ENCODE peak calls at places on chromosomes 6 and 20, in four cellular contexts. G is psoas muscle; S is CD8-positive, alpha-beta T cell; Y is ovary. U is an unnamed sample.
A peak's percentile ranks its signal among the peaks of the same experiment; 100 is the strongest.

GRCh38 chr20:11373391-11373790 is 544.3 kb upstream of the BTBD3 start:
- DNase-seq in G (peak; percentile 68), S (no peak), Y (peak; percentile 57), U (no peak)

GRCh38 chr6:57123111-57123510 is 33.1 kb downstream of the ZNF451 start:
- DNase-seq in G (no peak), S (no peak), Y (no peak), U (no peak)

GRCh38 chr20:24102290-24102689 is 113.7 kb upstream of the GGTLC1 start:
- DNase-seq in G (no peak), S (peak; percentile 21), Y (no peak), U (peak; percentile 47)

GRCh38 chr20:38001173-38001875 is 31.9 kb downstream of the TTI1 start:
- DNase-seq in G (no peak), S (no peak), Y (no peak), U (no peak)

GRCh38 chr20:59993736-59994484 is 35.7 kb downstream of the CDH26 start:
- DNase-seq in G (no peak), S (no peak), Y (no peak), U (no peak)

GRCh38 chr6:1497593-1498105 is 108.3 kb downstream of the FOXF2 start:
- DNase-seq in G (no peak), S (no peak), Y (peak; percentile 91), U (no peak)

GRCh38 chr20:5526516-5526915 is 209.8 kb upstream of the PROKR2 start:
- DNase-seq in G (no peak), S (no peak), Y (no peak), U (no peak)

GRCh38 chr20:37364013-37364926 is 18.3 kb downstream of the SRC start:
- DNase-seq in G (no peak), S (no peak), Y (peak; percentile 21), U (no peak)

GRCh38 chr6:37103169-37104039 is 66.5 kb upstream of the PIM1 start:
- DNase-seq in G (peak; percentile 92), S (no peak), Y (peak; percentile 57), U (peak; percentile 61)

GRCh38 chr6:184161-184695 is 108.1 kb upstream of the DUSP22 start:
- DNase-seq in G (no peak), S (no peak), Y (no peak), U (no peak)

GRCh38 chr6:122752990-122753687 is 26.4 kb upstream of the FABP7 start:
- DNase-seq in G (no peak), S (no peak), Y (no peak), U (no peak)

GRCh38 chr6:113570651-113571050 is 286.5 kb upstream of the MARCKS start:
- DNase-seq in G (no peak), S (no peak), Y (no peak), U (no peak)

GRCh38 chr6:69138893-69139494 is 503.9 kb downstream of the ADGRB3 start:
- DNase-seq in G (no peak), S (no peak), Y (no peak), U (no peak)

GRCh38 chr20:24746351-24746685 is 202.8 kb upstream of the CST7 start:
- DNase-seq in G (no peak), S (no peak), Y (no peak), U (peak; percentile 26)

GRCh38 chr6:76790045-76790796 is 673.1 kb downstream of the HTR1B start:
- DNase-seq in G (no peak), S (no peak), Y (no peak), U (no peak)

GRCh38 chr6:47075741-47076421 is 33.7 kb upstream of the ADGRF1 start:
- DNase-seq in G (no peak), S (no peak), Y (no peak), U (no peak)

GRCh38 chr6:131532476-131533108 is 40.4 kb upstream of the ARG1 start:
- DNase-seq in G (no peak), S (peak; percentile 12), Y (no peak), U (no peak)

GRCh38 chr6:165974817-165975216 is 192.8 kb downstream of the TBXT start:
- DNase-seq in G (no peak), S (no peak), Y (no peak), U (no peak)

GRCh38 chr20:22974354-22974753 is 60.8 kb upstream of the SSTR4 start:
- DNase-seq in G (no peak), S (no peak), Y (no peak), U (peak; percentile 13)

GRCh38 chr6:43785220-43785752 is 15.3 kb downstream of the VEGFA start:
- DNase-seq in G (no peak), S (no peak), Y (no peak), U (no peak)

GRCh38 chr6:19834858-19835257 is 2.3 kb upstream of the ID4 start:
- DNase-seq in G (no peak), S (no peak), Y (no peak), U (no peak)

GRCh38 chr6:107386340-107386739 is 73.0 kb downstream of the PDSS2 start:
- DNase-seq in G (no peak), S (no peak), Y (no peak), U (no peak)

GRCh38 chr6:112415366-112415765 is 68.2 kb downstream of the RFPL4B start:
- DNase-seq in G (no peak), S (no peak), Y (no peak), U (no peak)

GRCh38 chr20:43776691-43777090 is 49.9 kb upstream of the GTSF1L start:
- DNase-seq in G (no peak), S (no peak), Y (no peak), U (no peak)

GRCh38 chr6:56757585-56757984 is 114.9 kb upstream of the DST start:
- DNase-seq in G (no peak), S (no peak), Y (no peak), U (peak; percentile 51)

GRCh38 chr6:149896491-149896890 is 1.4 kb downstream of the RAET1E start:
- DNase-seq in G (no peak), S (no peak), Y (peak; percentile 29), U (no peak)

GRCh38 chr20:49389854-49390253 is 92.6 kb downstream of the KCNB1 start:
- DNase-seq in G (no peak), S (no peak), Y (no peak), U (no peak)

GRCh38 chr6:129488313-129488712 is 221.7 kb downstream of the ARHGAP18 start:
- DNase-seq in G (no peak), S (no peak), Y (no peak), U (no peak)

GRCh38 chr6:19024737-19025136 is 637.6 kb downstream of the RNF144B start:
- DNase-seq in G (no peak), S (no peak), Y (no peak), U (peak; percentile 53)

GRCh38 chr6:56593801-56594318 is 48.8 kb downstream of the DST start:
- DNase-seq in G (no peak), S (no peak), Y (no peak), U (no peak)

GRCh38 chr20:62288535-62289105 is 14.2 kb upstream of the ADRM1 start:
- DNase-seq in G (no peak), S (no peak), Y (no peak), U (no peak)

GRCh38 chr20:19928379-19929360 is 88.5 kb upstream of the NAA20 start:
- DNase-seq in G (no peak), S (no peak), Y (no peak), U (no peak)

GRCh38 chr6:136927313-136927712 is 5.2 kb downstream of the SLC35D3 start:
- DNase-seq in G (no peak), S (peak; percentile 5), Y (no peak), U (no peak)

DNA sequence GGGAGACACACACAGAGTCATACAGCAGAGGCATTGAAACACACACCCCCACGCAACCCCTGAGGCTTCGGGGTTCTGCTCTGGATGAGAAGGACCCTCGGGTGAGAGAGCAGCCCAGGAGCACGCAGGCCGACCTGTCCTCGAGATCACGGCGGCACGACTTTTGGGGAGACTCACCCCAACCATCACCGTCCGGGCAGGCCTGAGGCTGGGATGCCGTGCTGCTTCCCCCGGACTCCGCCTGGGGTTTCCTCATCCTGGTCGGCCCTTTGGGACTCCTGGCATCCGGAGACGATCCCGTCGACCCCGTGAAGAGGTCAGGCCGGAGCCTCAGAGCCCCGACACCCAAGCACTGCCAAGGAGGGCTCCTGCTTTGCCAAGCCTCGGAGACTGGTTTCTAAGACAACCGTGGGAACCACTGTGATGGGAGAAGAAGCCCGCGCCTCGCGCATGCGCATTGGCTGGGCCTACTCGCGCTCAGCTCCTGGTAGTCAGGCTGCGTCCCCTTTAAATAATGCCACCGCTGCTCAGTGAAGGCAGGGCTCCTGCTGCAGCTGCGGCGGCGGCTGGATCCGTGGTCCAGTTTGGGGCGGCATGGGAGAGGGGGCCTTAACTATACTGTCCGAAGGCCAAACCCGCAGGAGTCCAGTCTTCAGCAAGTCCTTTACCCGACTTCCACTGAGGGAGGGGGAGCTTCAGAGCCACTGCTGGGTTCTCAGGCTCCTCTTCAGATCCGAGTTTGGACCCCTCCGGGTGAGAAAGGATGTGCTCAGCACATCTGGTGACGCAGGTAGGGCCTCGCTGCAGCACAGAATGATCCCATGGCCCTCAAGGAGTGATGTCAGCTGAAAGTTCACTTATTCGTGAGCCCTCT is 171.4 kb upstream of the ZNF337 start:
- DNase-seq in G (peak; percentile 91), S (peak; percentile 55), Y (peak; percentile 75), U (no peak)
- H3K27me3 ChIP-seq in G (no peaks in the 10 kb centered on the region), S (no peaks in the 10 kb centered on the region), Y (no peaks in the 10 kb centered on the region), U (no peaks in the 10 kb centered on the region)

DNA sequence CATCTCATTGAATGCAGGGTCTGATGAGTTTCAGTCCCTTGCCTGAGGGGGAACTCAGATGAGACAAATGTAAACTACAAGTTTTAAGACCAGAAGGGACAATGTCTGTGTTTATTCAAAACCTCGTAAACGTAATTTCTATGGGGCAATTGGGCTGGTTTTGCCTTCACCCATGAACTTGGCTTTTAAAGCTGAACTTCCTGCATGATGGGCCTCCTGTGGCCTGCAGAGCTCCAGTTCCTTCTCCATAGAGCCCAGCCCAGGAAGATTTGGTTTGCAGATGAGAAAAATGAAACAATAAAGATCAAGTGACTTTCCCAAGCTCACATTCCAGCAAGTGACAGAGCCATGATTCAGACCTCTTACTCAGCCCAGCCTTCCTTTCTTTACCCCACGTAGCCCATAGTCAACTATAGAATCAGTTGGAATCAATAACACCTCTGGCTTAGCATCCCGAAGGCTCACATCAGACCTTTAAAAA is 612.3 kb downstream of the UTRN start:
- DNase-seq in G (no peak), S (no peak), Y (no peak), U (no peak)
- H3K4me1 ChIP-seq in G (no peaks in the 10 kb centered on the region), S (no peaks in the 10 kb centered on the region), Y (no peaks in the 10 kb centered on the region), U (peaks cover 8% of the 10 kb centered on the region)

DNA sequence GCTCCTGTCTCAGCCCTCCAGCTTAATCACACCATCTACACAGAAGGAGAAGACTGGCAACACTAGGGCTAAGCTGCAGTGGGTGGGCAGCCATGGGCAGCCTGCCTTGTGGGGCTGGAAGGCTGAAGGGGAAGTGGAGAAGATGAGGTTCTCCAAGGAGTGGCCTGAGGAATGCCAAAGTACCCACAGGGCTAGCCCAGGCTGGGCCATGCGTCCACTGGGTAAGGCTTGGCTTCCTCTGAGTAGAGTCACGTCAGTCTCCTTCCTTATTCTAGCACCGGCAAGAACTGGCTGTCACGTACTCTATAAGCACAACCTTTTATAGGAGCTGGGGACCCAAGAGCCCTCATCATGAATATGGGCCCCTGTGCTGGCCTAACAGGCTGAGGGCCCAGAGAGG is 110.6 kb upstream of the SIRPA start:
- DNase-seq in G (no peak), S (no peak), Y (no peak), U (no peak)
- TF ChIP-seq CTCF in G (no peak), S (no peak), Y (no peak), U (no peak)

GRCh38 chr6:45420083-45420908 is 42.6 kb upstream of the SUPT3H start:
- DNase-seq in G (no peak), S (peak; percentile 59), Y (peak; percentile 36), U (no peak)

GRCh38 chr6:45417461-45417860 is 39.7 kb upstream of the SUPT3H start:
- DNase-seq in G (no peak), S (no peak), Y (no peak), U (no peak)

GRCh38 chr6:45420909-45421699 is 43.4 kb upstream of the SUPT3H start:
- DNase-seq in G (no peak), S (no peak), Y (no peak), U (no peak)

GRCh38 chr6:45421700-45422540 is 44.2 kb upstream of the SUPT3H start:
- DNase-seq in G (peak; percentile 79), S (peak; percentile 45), Y (peak; percentile 73), U (peak; percentile 40)

GRCh38 chr6:45419574-45420082 is 41.9 kb upstream of the SUPT3H start:
- DNase-seq in G (peak; percentile 67), S (peak; percentile 62), Y (peak; percentile 60), U (peak; percentile 71)
- H3K27me3 ChIP-seq in G (peaks cover 17% of the 10 kb centered on the region), S (no peaks in the 10 kb centered on the region), Y (no peaks in the 10 kb centered on the region), U (peaks cover 13% of the 10 kb centered on the region)